ENCODE peak calls at places on chromosome 13, in seven cellular contexts. One of them, this sample, is unnamed.

GRCh38 chr13:111462221-111462764 is 141.9 kb downstream of the TEX29 start:
- DNase-seq in CD8-positive, alpha-beta T cell: no peak
- DNase-seq in MCF 10A: no peak
- DNase-seq in T-helper 1 cell: no peak
- DNase-seq in psoas muscle: no peak
- DNase-seq in NCI-H774: no peak
- DNase-seq in GM04504: no peak
- DNase-seq in this sample: no peak

GRCh38 chr13:95704510-95704909 is 27.6 kb downstream of the DNAJC3 start:
- DNase-seq in NCI-H774: no peak
- DNase-seq in CD8-positive, alpha-beta T cell: no peak
- DNase-seq in MCF 10A: peak
- DNase-seq in T-helper 1 cell: no peak
- DNase-seq in GM04504: no peak
- DNase-seq in psoas muscle: no peak
- DNase-seq in this sample: no peak

GRCh38 chr13:44017756-44018309 is 138.1 kb downstream of the LACC1 start:
- DNase-seq in MCF 10A: no peak
- DNase-seq in NCI-H774: no peak
- DNase-seq in CD8-positive, alpha-beta T cell: no peak
- DNase-seq in GM04504: no peak
- DNase-seq in psoas muscle: no peak
- DNase-seq in T-helper 1 cell: no peak
- DNase-seq in this sample: no peak

GRCh38 chr13:114140909-114141255 is 8.5 kb upstream of the RASA3 start:
- DNase-seq in T-helper 1 cell: no peak
- DNase-seq in CD8-positive, alpha-beta T cell: no peak
- DNase-seq in NCI-H774: no peak
- DNase-seq in psoas muscle: no peak
- DNase-seq in MCF 10A: no peak
- DNase-seq in GM04504: no peak
- DNase-seq in this sample: no peak

GRCh38 chr13:46885018-46885417 is 11.8 kb downstream of the HTR2A start:
- DNase-seq in psoas muscle: no peak
- DNase-seq in MCF 10A: no peak
- DNase-seq in GM04504: no peak
- DNase-seq in T-helper 1 cell: no peak
- DNase-seq in NCI-H774: no peak
- DNase-seq in CD8-positive, alpha-beta T cell: no peak
- DNase-seq in this sample: no peak

GRCh38 chr13:98834254-98834960 is 81.9 kb upstream of the SLC15A1 start:
- DNase-seq in psoas muscle: no peak
- DNase-seq in GM04504: no peak
- DNase-seq in MCF 10A: no peak
- DNase-seq in NCI-H774: no peak
- DNase-seq in CD8-positive, alpha-beta T cell: no peak
- DNase-seq in T-helper 1 cell: no peak
- DNase-seq in this sample: no peak

GRCh38 chr13:27355894-27356293 is 68.5 kb upstream of the GTF3A start:
- DNase-seq in psoas muscle: no peak
- DNase-seq in MCF 10A: no peak
- DNase-seq in T-helper 1 cell: no peak
- DNase-seq in CD8-positive, alpha-beta T cell: no peak
- DNase-seq in NCI-H774: no peak
- DNase-seq in GM04504: no peak
- DNase-seq in this sample: no peak

GRCh38 chr13:48251616-48252081 is 18.6 kb downstream of the ITM2B start:
- DNase-seq in T-helper 1 cell: no peak
- DNase-seq in GM04504: peak
- DNase-seq in psoas muscle: no peak
- DNase-seq in CD8-positive, alpha-beta T cell: no peak
- DNase-seq in MCF 10A: no peak
- DNase-seq in NCI-H774: no peak
- DNase-seq in this sample: peak

GRCh38 chr13:39602277-39602613 is 748 bp downstream of the LHFPL6 start:
- DNase-seq in MCF 10A: no peak
- DNase-seq in NCI-H774: no peak
- DNase-seq in GM04504: no peak
- DNase-seq in CD8-positive, alpha-beta T cell: no peak
- DNase-seq in T-helper 1 cell: no peak
- DNase-seq in psoas muscle: no peak
- DNase-seq in this sample: no peak

GRCh38 chr13:101520672-101521071 is 68.2 kb downstream of the ITGBL1 start:
- DNase-seq in CD8-positive, alpha-beta T cell: no peak
- DNase-seq in MCF 10A: peak
- DNase-seq in T-helper 1 cell: no peak
- DNase-seq in GM04504: peak
- DNase-seq in NCI-H774: no peak
- DNase-seq in psoas muscle: no peak
- DNase-seq in this sample: peak

GRCh38 chr13:73803997-73804396 is 330.2 kb downstream of the KLF12 start:
- DNase-seq in CD8-positive, alpha-beta T cell: no peak
- DNase-seq in psoas muscle: no peak
- DNase-seq in GM04504: peak
- DNase-seq in T-helper 1 cell: no peak
- DNase-seq in NCI-H774: no peak
- DNase-seq in MCF 10A: peak
- DNase-seq in this sample: no peak

GRCh38 chr13:41960195-41960699 is 662 bp downstream of the VWA8 start:
- DNase-seq in CD8-positive, alpha-beta T cell: no peak
- DNase-seq in psoas muscle: no peak
- DNase-seq in T-helper 1 cell: no peak
- DNase-seq in NCI-H774: no peak
- DNase-seq in MCF 10A: peak
- DNase-seq in GM04504: no peak
- DNase-seq in this sample: no peak

GRCh38 chr13:77143325-77143907 is 116.5 kb upstream of the FBXL3 start:
- DNase-seq in CD8-positive, alpha-beta T cell: no peak
- DNase-seq in T-helper 1 cell: no peak
- DNase-seq in psoas muscle: no peak
- DNase-seq in GM04504: no peak
- DNase-seq in MCF 10A: peak
- DNase-seq in NCI-H774: no peak
- DNase-seq in this sample: no peak

GRCh38 chr13:106155411-106155810 is 380.1 kb downstream of the EFNB2 start:
- DNase-seq in NCI-H774: no peak
- DNase-seq in T-helper 1 cell: no peak
- DNase-seq in MCF 10A: peak
- DNase-seq in GM04504: no peak
- DNase-seq in psoas muscle: no peak
- DNase-seq in CD8-positive, alpha-beta T cell: no peak
- DNase-seq in this sample: no peak

GRCh38 chr13:47484564-47484963 is 516.5 kb downstream of the SUCLA2 start:
- DNase-seq in CD8-positive, alpha-beta T cell: no peak
- DNase-seq in GM04504: no peak
- DNase-seq in MCF 10A: peak
- DNase-seq in NCI-H774: peak
- DNase-seq in T-helper 1 cell: no peak
- DNase-seq in psoas muscle: no peak
- DNase-seq in this sample: peak

GRCh38 chr13:59337070-59337469 is 826.7 kb downstream of the DIAPH3 start:
- DNase-seq in CD8-positive, alpha-beta T cell: no peak
- DNase-seq in NCI-H774: no peak
- DNase-seq in T-helper 1 cell: no peak
- DNase-seq in psoas muscle: no peak
- DNase-seq in GM04504: no peak
- DNase-seq in MCF 10A: no peak
- DNase-seq in this sample: no peak

GRCh38 chr13:49256841-49257240 is 9.1 kb downstream of the CDADC1 start:
- DNase-seq in MCF 10A: no peak
- DNase-seq in T-helper 1 cell: no peak
- DNase-seq in CD8-positive, alpha-beta T cell: no peak
- DNase-seq in psoas muscle: no peak
- DNase-seq in NCI-H774: no peak
- DNase-seq in GM04504: no peak
- DNase-seq in this sample: no peak

GRCh38 chr13:25731037-25731436 is 320.8 kb downstream of the SHISA2 start:
- DNase-seq in T-helper 1 cell: no peak
- DNase-seq in CD8-positive, alpha-beta T cell: no peak
- DNase-seq in psoas muscle: no peak
- DNase-seq in NCI-H774: no peak
- DNase-seq in GM04504: no peak
- DNase-seq in MCF 10A: no peak
- DNase-seq in this sample: no peak

GRCh38 chr13:98155475-98156111 is 12.7 kb downstream of the FARP1 start:
- DNase-seq in psoas muscle: no peak
- DNase-seq in MCF 10A: peak
- DNase-seq in GM04504: peak
- DNase-seq in CD8-positive, alpha-beta T cell: no peak
- DNase-seq in T-helper 1 cell: no peak
- DNase-seq in NCI-H774: no peak
- DNase-seq in this sample: no peak

GRCh38 chr13:95624020-95624419 is 20.5 kb downstream of the DZIP1 start:
- DNase-seq in CD8-positive, alpha-beta T cell: no peak
- DNase-seq in T-helper 1 cell: no peak
- DNase-seq in GM04504: no peak
- DNase-seq in MCF 10A: peak
- DNase-seq in psoas muscle: no peak
- DNase-seq in NCI-H774: no peak
- DNase-seq in this sample: no peak

GRCh38 chr13:32504263-32504662 is 34.3 kb downstream of the N4BP2L2 start:
- DNase-seq in CD8-positive, alpha-beta T cell: no peak
- DNase-seq in T-helper 1 cell: no peak
- DNase-seq in GM04504: no peak
- DNase-seq in NCI-H774: no peak
- DNase-seq in psoas muscle: no peak
- DNase-seq in MCF 10A: no peak
- DNase-seq in this sample: no peak

GRCh38 chr13:99265162-99265822 is 7.1 kb upstream of the GPR18 start:
- DNase-seq in CD8-positive, alpha-beta T cell: no peak
- DNase-seq in T-helper 1 cell: no peak
- DNase-seq in psoas muscle: no peak
- DNase-seq in MCF 10A: no peak
- DNase-seq in GM04504: no peak
- DNase-seq in NCI-H774: no peak
- DNase-seq in this sample: no peak

GRCh38 chr13:111904701-111905608 is 162.0 kb upstream of the SOX1 start:
- DNase-seq in NCI-H774: no peak
- DNase-seq in MCF 10A: no peak
- DNase-seq in CD8-positive, alpha-beta T cell: no peak
- DNase-seq in GM04504: no peak
- DNase-seq in T-helper 1 cell: no peak
- DNase-seq in psoas muscle: no peak
- DNase-seq in this sample: no peak

GRCh38 chr13:79901336-79901735 is 420.4 kb downstream of the NDFIP2 start:
- DNase-seq in MCF 10A: peak
- DNase-seq in T-helper 1 cell: no peak
- DNase-seq in NCI-H774: no peak
- DNase-seq in CD8-positive, alpha-beta T cell: no peak
- DNase-seq in GM04504: no peak
- DNase-seq in psoas muscle: no peak
- DNase-seq in this sample: no peak

This sample was measured in AG04450.